ENCODE peak calls at places on chromosomes 7 and 10, in four cellular contexts. E is H9; Y is CD8-positive, alpha-beta T cell; R is tibial nerve. G is an unnamed sample.

GRCh38 chr10:74177140-74177677 is 26.2 kb downstream of the ADK start:
- DNase-seq in E (no peak), Y (peak; percentile 49), R (no peak), G (no peak)

GRCh38 chr10:96276831-96277230 is 5.5 kb upstream of the BLNK start:
- DNase-seq in Y (no peak), R (no peak), E (no peak), G (no peak)

GRCh38 chr10:90136731-90137316 is 435.4 kb downstream of the KIF20B start:
- DNase-seq in R (no peak), Y (no peak), E (peak; percentile 32), G (no peak)

GRCh38 chr10:121631296-121631695 is 33.1 kb upstream of the FGFR2 start:
- DNase-seq in Y (no peak), R (no peak), E (no peak), G (no peak)

GRCh38 chr7:57176928-57177635 is 44.8 kb upstream of the ZNF479 start:
- DNase-seq in R (no peak), Y (no peak), E (no peak), G (no peak)

GRCh38 chr10:24435374-24435773 is 226.4 kb downstream of the KIAA1217 start:
- DNase-seq in Y (no peak), E (no peak), R (no peak), G (no peak)

GRCh38 chr10:48527691-48528212 is 77.1 kb downstream of the ARHGAP22 start:
- DNase-seq in E (peak; percentile 8), R (no peak), Y (no peak), G (no peak)

GRCh38 chr7:151437163-151437553 is 2.8 kb downstream of the CRYGN start:
- DNase-seq in Y (no peak), R (no peak), E (no peak), G (no peak)

GRCh38 chr10:121087129-121087528 is 236.0 kb downstream of the WDR11 start:
- DNase-seq in R (no peak), Y (no peak), E (no peak), G (no peak)

GRCh38 chr7:117012284-117013174 is 59.2 kb downstream of the ST7 start:
- DNase-seq in Y (no peak), E (no peak), R (no peak), G (no peak)

GRCh38 chr7:17289074-17289665 is 9.3 kb upstream of the AHR start:
- DNase-seq in Y (no peak), E (no peak), R (no peak), G (no peak)

GRCh38 chr7:109873296-109873695 is 1217.6 kb upstream of the LRRN3 start:
- DNase-seq in E (no peak), R (no peak), Y (no peak), G (no peak)

GRCh38 chr7:78939669-78940068 is 513.8 kb downstream of the MAGI2 start:
- DNase-seq in R (no peak), E (no peak), Y (no peak), G (no peak)

GRCh38 chr7:15720849-15721471 is 34.5 kb upstream of the MEOX2 start:
- DNase-seq in Y (no peak), R (peak; percentile 56), E (no peak), G (no peak)

GRCh38 chr7:106217089-106217542 is 67.7 kb downstream of the NAMPT start:
- DNase-seq in R (peak; percentile 18), Y (no peak), E (no peak), G (no peak)

GRCh38 chr10:101223274-101224059 is 5.8 kb downstream of the LBX1 start:
- DNase-seq in Y (no peak), R (no peak), E (peak; percentile 59), G (no peak)

GRCh38 chr10:2111936-2112335 is 374.6 kb upstream of the ADARB2 start:
- DNase-seq in Y (no peak), E (peak; percentile 36), R (no peak), G (no peak)

GRCh38 chr7:120805636-120806388 is 52.1 kb downstream of the TSPAN12 start:
- DNase-seq in E (peak; percentile 63), R (no peak), Y (peak; percentile 53), G (no peak)
- TF ChIP-seq CTCF in E (peak; percentile 87), R (peak; percentile 70), Y (peak; percentile 90), G (peak; percentile 97)

DNA sequence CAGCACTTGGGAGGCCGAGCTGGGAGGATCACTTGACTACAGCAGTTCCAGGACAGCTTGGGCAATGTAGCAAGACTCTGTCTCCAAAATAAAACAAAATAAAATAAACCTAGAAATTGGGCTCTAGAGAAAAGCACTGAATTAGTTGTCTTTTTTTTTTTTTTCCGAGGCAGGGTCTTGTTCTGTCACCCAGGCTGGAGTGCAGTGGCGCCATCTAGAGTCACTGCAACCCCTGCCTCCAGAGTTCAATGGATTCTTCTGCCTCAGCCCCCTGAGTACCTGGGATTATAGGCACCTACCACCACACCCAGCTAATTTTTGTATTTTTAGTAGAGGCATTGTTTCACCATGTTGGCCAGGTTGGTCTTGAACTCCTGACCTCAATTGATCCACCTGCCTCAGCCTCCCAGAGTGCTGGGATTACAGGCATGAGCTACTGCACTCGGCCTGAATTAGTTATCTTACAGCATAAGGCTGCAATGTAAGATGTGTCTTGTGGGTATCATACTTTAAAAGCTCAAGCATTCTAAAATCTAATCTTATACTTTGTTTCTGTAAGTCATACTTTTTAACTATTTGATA is 12.8 kb downstream of the MEIG1 start:
- DNase-seq in E (peak; percentile 61), Y (peak; percentile 50), R (no peak), G (no peak)
- TF ChIP-seq CTCF in E (peak; percentile 75), Y (peak; percentile 62), R (peak; percentile 43), G (peak; percentile 73)

DNA sequence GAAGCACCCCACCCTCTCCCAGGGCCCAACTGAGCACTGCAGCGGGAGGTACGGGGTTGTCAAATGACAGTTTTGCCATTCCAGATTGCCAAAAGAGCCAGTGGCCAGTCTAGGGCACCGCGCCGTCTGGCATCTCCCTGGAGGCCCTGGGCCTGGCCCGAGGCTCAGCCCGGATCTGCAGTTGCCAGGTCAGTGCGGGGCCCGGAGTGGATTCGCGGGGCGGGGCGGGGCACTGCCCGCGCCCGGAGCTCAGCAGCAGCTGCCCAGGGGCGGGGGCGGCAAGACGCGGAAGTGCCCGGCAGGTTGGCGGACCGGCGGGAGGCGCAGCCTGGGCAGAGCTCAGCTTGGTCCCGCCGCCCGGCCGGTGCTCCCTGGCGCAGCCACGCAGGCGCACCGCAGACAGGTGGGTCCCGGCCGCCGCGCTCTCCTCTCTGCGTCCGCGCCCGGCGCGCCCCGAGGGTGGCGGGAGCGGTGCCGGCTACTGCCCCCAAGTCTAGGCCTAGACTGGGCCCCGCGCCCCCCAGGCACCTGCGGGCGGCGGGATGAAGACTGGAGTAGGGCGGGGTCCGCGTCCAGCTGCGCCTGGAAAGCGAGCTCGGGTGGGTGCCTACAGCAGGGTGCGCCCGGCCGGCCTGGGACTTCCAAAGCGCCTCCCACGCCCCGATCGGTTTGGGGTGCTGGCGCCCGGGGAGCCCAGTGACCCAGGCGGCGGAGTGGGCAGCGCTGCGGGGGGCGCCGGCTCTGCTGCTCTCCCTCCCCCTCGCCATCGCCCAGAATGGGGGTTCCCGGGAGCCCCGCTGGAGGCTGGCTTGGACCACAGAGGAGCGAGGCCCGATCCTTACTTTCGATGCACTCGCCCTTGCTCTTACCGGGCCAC is at the start of gene IRF5:
- DNase-seq in E (peak; percentile 56), R (no peak), Y (no peak), G (no peak)
- TF ChIP-seq CTCF in E (no peak), R (no peak), Y (no peak), G (no peak)

GRCh38 chr7:113015038-113015645 is 71.5 kb downstream of the GPR85 start:
- DNase-seq in Y (no peak), E (no peak), R (no peak), G (no peak)
- TF ChIP-seq CTCF in Y (no peak), E (peak; percentile 35), R (peak; percentile 25), G (peak; percentile 87)

GRCh38 chr7:36084485-36085091 is 68.5 kb upstream of the EEPD1 start:
- DNase-seq in Y (no peak), R (no peak), E (peak; percentile 80), G (no peak)
- TF ChIP-seq CTCF in Y (no peak), R (no peak), E (peak; percentile 64), G (peak; percentile 66)

G was measured in chondrocyte.